ENCODE peak calls at places on chromosomes 3 and 15, in nine cellular contexts. C, Y, A, V, L, O, J, Q and X are unnamed samples.
A peak's percentile ranks its signal among the peaks of the same experiment; 100 is the strongest.

GRCh38 chr3:21920431-21920830 is 169.4 kb upstream of the ZNF385D start:
- DNase-seq in C (no peak), J (no peak), O (peak; percentile 93), L (peak; percentile 69), Q (peak; percentile 60), Y (no peak), A (no peak), V (no peak), X (no peak)

GRCh38 chr3:133428552-133428951 is 28.7 kb downstream of the BFSP2 start:
- DNase-seq in Y (no peak), O (no peak), V (no peak), Q (no peak), A (no peak), C (no peak), L (no peak), J (no peak), X (no peak)

GRCh38 chr3:24519368-24520100 is 24.9 kb upstream of the THRB start:
- DNase-seq in A (peak; percentile 52), V (no peak), C (no peak), L (no peak), O (no peak), J (no peak), Q (peak; percentile 56), Y (no peak), X (no peak)

GRCh38 chr15:62153228-62153627 is 11.9 kb downstream of the C2CD4B start:
- DNase-seq in J (no peak), L (no peak), Y (no peak), O (no peak), C (no peak), A (peak; percentile 32), Q (no peak), V (peak; percentile 61), X (no peak)

GRCh38 chr15:69467636-69468035 is 15.0 kb downstream of the RPLP1 start:
- DNase-seq in J (no peak), Y (no peak), V (no peak), Q (no peak), A (no peak), C (no peak), O (no peak), L (no peak), X (no peak)

GRCh38 chr15:33910741-33911140 is 57.6 kb upstream of the CHRM5 start:
- DNase-seq in V (no peak), C (no peak), L (peak; percentile 41), Q (peak; percentile 43), J (no peak), A (no peak), Y (no peak), O (peak; percentile 50), X (no peak)

GRCh38 chr3:126436826-126437717 is 38.6 kb downstream of the ZXDC start:
- DNase-seq in Q (no peak), C (no peak), L (no peak), A (no peak), V (no peak), Y (no peak), O (no peak), J (no peak), X (no peak)

GRCh38 chr3:122767690-122768372 is 25.8 kb downstream of the HSPBAP1 start:
- DNase-seq in C (no peak), L (no peak), Q (no peak), Y (no peak), J (no peak), A (no peak), V (no peak), O (peak; percentile 25), X (no peak)

GRCh38 chr15:58957101-58957973 is 23.9 kb upstream of the SLTM start:
- DNase-seq in O (no peak), J (peak; percentile 25), L (peak; percentile 44), Y (peak; percentile 42), C (no peak), Q (peak; percentile 58), A (peak; percentile 89), V (peak; percentile 63), X (no peak)

GRCh38 chr3:158094235-158094916 is 11.8 kb downstream of the SHOX2 start:
- DNase-seq in Y (no peak), O (no peak), Q (no peak), L (no peak), A (peak; percentile 53), C (no peak), J (no peak), V (peak; percentile 20), X (no peak)

GRCh38 chr3:15206662-15207576 is 873 bp downstream of the CAPN7 start:
- DNase-seq in Q (peak; percentile 14), O (peak; percentile 52), Y (peak; percentile 2), L (peak; percentile 20), J (no peak), A (peak; percentile 58), V (peak; percentile 26), C (peak; percentile 75), X (no peak)

GRCh38 chr3:156609115-156609514 is 54.2 kb upstream of the SSR3 start:
- DNase-seq in J (no peak), Q (no peak), O (no peak), C (no peak), A (no peak), Y (no peak), V (no peak), L (no peak), X (no peak)

GRCh38 chr15:83545803-83546534 is 98.8 kb downstream of the SH3GL3 start:
- DNase-seq in V (no peak), Q (no peak), Y (no peak), L (no peak), A (no peak), J (no peak), O (peak; percentile 25), C (no peak), X (no peak)

GRCh38 chr3:188956839-188957489 is 214.8 kb upstream of the TPRG1 start:
- DNase-seq in J (no peak), Q (peak; percentile 50), O (peak; percentile 76), C (no peak), V (no peak), L (peak; percentile 56), Y (no peak), A (peak; percentile 45), X (no peak)

GRCh38 chr3:147812186-147812911 is 403.2 kb downstream of the ZIC1 start:
- DNase-seq in Q (no peak), V (no peak), C (no peak), A (no peak), J (no peak), Y (no peak), O (no peak), L (no peak), X (no peak)

GRCh38 chr3:151155409-151156128 is 47.4 kb downstream of the GPR171 start:
- DNase-seq in L (no peak), Q (no peak), A (no peak), V (no peak), O (no peak), Y (no peak), C (no peak), J (no peak), X (no peak)

GRCh38 chr3:129549805-129550204 is 6.8 kb downstream of the H1-8 start:
- DNase-seq in C (no peak), O (no peak), A (no peak), Y (no peak), Q (no peak), J (no peak), L (no peak), V (no peak), X (no peak)

GRCh38 chr3:52897130-52898109 is at the start of gene STIMATE:
- DNase-seq in Q (peak; percentile 98), O (peak; percentile 80), J (peak; percentile 79), V (peak; percentile 92), Y (peak; percentile 83), L (peak; percentile 78), A (peak; percentile 88), C (peak; percentile 94), X (peak; percentile 67)

GRCh38 chr3:156412600-156412999 is 142.3 kb downstream of the SSR3 start:
- DNase-seq in Q (no peak), V (no peak), O (no peak), C (no peak), L (no peak), J (no peak), Y (no peak), A (no peak), X (no peak)

GRCh38 chr3:151156618-151157216 is 46.3 kb downstream of the GPR171 start:
- DNase-seq in A (peak; percentile 79), L (peak; percentile 18), V (peak; percentile 31), Y (no peak), O (peak; percentile 68), J (no peak), Q (peak; percentile 40), C (no peak), X (peak; percentile 18)

GRCh38 chr3:14505001-14505802 is 34.9 kb downstream of the GRIP2 start:
- DNase-seq in J (no peak), C (peak; percentile 39), Y (no peak), L (no peak), V (no peak), O (no peak), Q (no peak), A (no peak), X (no peak)

GRCh38 chr3:36214460-36214859 is 165.8 kb upstream of the STAC start:
- DNase-seq in Y (no peak), V (no peak), O (no peak), Q (no peak), J (no peak), L (no peak), A (no peak), C (no peak), X (no peak)

GRCh38 chr3:16171825-16172224 is 2.7 kb upstream of the GALNT15 start:
- DNase-seq in V (no peak), Q (no peak), J (no peak), C (no peak), A (no peak), Y (no peak), O (no peak), L (no peak), X (no peak)

GRCh38 chr3:174253940-174254339 is 605.2 kb upstream of the NAALADL2 start:
- DNase-seq in C (no peak), J (no peak), A (no peak), V (no peak), L (no peak), Q (no peak), O (no peak), Y (no peak), X (no peak)

GRCh38 chr3:87069963-87070362 is 79.0 kb upstream of the VGLL3 start:
- DNase-seq in V (no peak), O (no peak), Q (no peak), L (no peak), A (no peak), Y (no peak), J (no peak), C (no peak), X (no peak)

GRCh38 chr15:60772395-60773120 is 293.6 kb upstream of the ICE2 start:
- DNase-seq in A (no peak), L (no peak), Q (no peak), Y (no peak), J (no peak), V (no peak), C (no peak), O (no peak), X (no peak)

GRCh38 chr3:52216585-52217408 is 8.6 kb downstream of the TLR9 start:
- DNase-seq in Q (peak; percentile 59), J (no peak), V (peak; percentile 56), Y (peak; percentile 75), L (peak; percentile 48), O (peak; percentile 69), A (no peak), C (peak; percentile 90), X (no peak)

GRCh38 chr3:10280177-10280529 is 12.6 kb downstream of the GHRL start:
- DNase-seq in A (no peak), Y (no peak), C (no peak), O (no peak), L (no peak), J (no peak), Q (no peak), V (no peak), X (no peak)

GRCh38 chr3:193573403-193573802 is 18.7 kb upstream of the ATP13A4 start:
- DNase-seq in C (no peak), Y (no peak), L (no peak), V (no peak), Q (no peak), O (no peak), J (no peak), A (no peak), X (no peak)

GRCh38 chr3:179463299-179463698 is 12.0 kb upstream of the GNB4 start:
- DNase-seq in C (no peak), Q (no peak), L (no peak), Y (no peak), A (no peak), O (peak; percentile 54), V (no peak), J (no peak), X (no peak)

GRCh38 chr3:29345923-29346322 is 65.1 kb downstream of the RBMS3 start:
- DNase-seq in Y (no peak), L (no peak), A (no peak), J (no peak), C (no peak), V (no peak), O (no peak), Q (no peak), X (no peak)